ENCODE peak calls at places on chromosomes 13 and 19, in five cellular contexts. One of them, this sample, is unnamed.
A peak's percentile ranks its signal among the peaks of the same experiment; 100 is the strongest.

GRCh38 chr13:27276188-27276587 is 5.6 kb downstream of the RASL11A start:
- DNase-seq in left ventricle myocardium inferior: no peak
- DNase-seq in effector memory CD4-positive, alpha-beta T cell: no peak
- DNase-seq in transverse colon: no peak
- DNase-seq in colonic mucosa: no peak
- DNase-seq in this sample: no peak

GRCh38 chr19:49591731-49592485 is 926 bp downstream of the PRR12 start:
- DNase-seq in left ventricle myocardium inferior: peak; percentile 40
- DNase-seq in effector memory CD4-positive, alpha-beta T cell: no peak
- DNase-seq in transverse colon: peak; percentile 50
- DNase-seq in colonic mucosa: peak; percentile 70
- DNase-seq in this sample: no peak

GRCh38 chr13:45807520-45808099 is 43.9 kb downstream of the SIAH3 start:
- DNase-seq in left ventricle myocardium inferior: no peak
- DNase-seq in effector memory CD4-positive, alpha-beta T cell: no peak
- DNase-seq in transverse colon: no peak
- DNase-seq in colonic mucosa: no peak
- DNase-seq in this sample: no peak

GRCh38 chr13:106418556-106418955 is 116.9 kb downstream of the EFNB2 start:
- DNase-seq in left ventricle myocardium inferior: no peak
- DNase-seq in effector memory CD4-positive, alpha-beta T cell: no peak
- DNase-seq in transverse colon: no peak
- DNase-seq in colonic mucosa: no peak
- DNase-seq in this sample: no peak

GRCh38 chr13:97875911-97876310 is 77.6 kb upstream of the IPO5 start:
- DNase-seq in left ventricle myocardium inferior: no peak
- DNase-seq in effector memory CD4-positive, alpha-beta T cell: no peak
- DNase-seq in transverse colon: no peak
- DNase-seq in colonic mucosa: no peak
- DNase-seq in this sample: no peak

GRCh38 chr13:34521166-34521565 is 420.9 kb upstream of the NBEA start:
- DNase-seq in left ventricle myocardium inferior: no peak
- DNase-seq in effector memory CD4-positive, alpha-beta T cell: no peak
- DNase-seq in transverse colon: no peak
- DNase-seq in colonic mucosa: no peak
- DNase-seq in this sample: no peak

GRCh38 chr19:13764101-13764807 is at the start of gene MRI1:
- DNase-seq in left ventricle myocardium inferior: peak; percentile 84
- DNase-seq in effector memory CD4-positive, alpha-beta T cell: peak; percentile 46
- DNase-seq in transverse colon: peak; percentile 83
- DNase-seq in colonic mucosa: peak; percentile 83
- DNase-seq in this sample: no peak

GRCh38 chr13:67273001-67273400 is 42.9 kb upstream of the PCDH9 start:
- DNase-seq in left ventricle myocardium inferior: no peak
- DNase-seq in effector memory CD4-positive, alpha-beta T cell: no peak
- DNase-seq in transverse colon: no peak
- DNase-seq in colonic mucosa: no peak
- DNase-seq in this sample: no peak

GRCh38 chr13:39688699-39689405 is 33.4 kb downstream of the COG6 start:
- DNase-seq in left ventricle myocardium inferior: no peak
- DNase-seq in effector memory CD4-positive, alpha-beta T cell: no peak
- DNase-seq in transverse colon: no peak
- DNase-seq in colonic mucosa: no peak
- DNase-seq in this sample: no peak

GRCh38 chr19:1360818-1361461 is 22.8 kb upstream of the NDUFS7 start:
- DNase-seq in left ventricle myocardium inferior: peak; percentile 78
- DNase-seq in effector memory CD4-positive, alpha-beta T cell: no peak
- DNase-seq in transverse colon: peak; percentile 35
- DNase-seq in colonic mucosa: no peak
- DNase-seq in this sample: no peak

GRCh38 chr13:100733261-100733660 is 58.7 kb upstream of the TMTC4 start:
- DNase-seq in left ventricle myocardium inferior: no peak
- DNase-seq in effector memory CD4-positive, alpha-beta T cell: no peak
- DNase-seq in transverse colon: no peak
- DNase-seq in colonic mucosa: no peak
- DNase-seq in this sample: no peak

GRCh38 chr13:66344770-66345367 is 885.3 kb downstream of the PCDH9 start:
- DNase-seq in left ventricle myocardium inferior: no peak
- DNase-seq in effector memory CD4-positive, alpha-beta T cell: no peak
- DNase-seq in transverse colon: no peak
- DNase-seq in colonic mucosa: no peak
- DNase-seq in this sample: no peak

GRCh38 chr19:12289790-12290065 is 5.0 kb downstream of the ZNF44 start:
- DNase-seq in left ventricle myocardium inferior: no peak
- DNase-seq in effector memory CD4-positive, alpha-beta T cell: no peak
- DNase-seq in transverse colon: no peak
- DNase-seq in colonic mucosa: no peak
- DNase-seq in this sample: no peak

GRCh38 chr19:12293771-12294307 is 844 bp downstream of the ZNF44 start:
- DNase-seq in left ventricle myocardium inferior: peak; percentile 50
- DNase-seq in effector memory CD4-positive, alpha-beta T cell: peak; percentile 35
- DNase-seq in transverse colon: peak; percentile 92
- DNase-seq in colonic mucosa: peak; percentile 93
- DNase-seq in this sample: no peak

GRCh38 chr19:12294308-12295158 is at the start of gene ZNF44:
- DNase-seq in left ventricle myocardium inferior: peak; percentile 99
- DNase-seq in effector memory CD4-positive, alpha-beta T cell: peak; percentile 93
- DNase-seq in transverse colon: peak; percentile 99
- DNase-seq in colonic mucosa: peak; percentile 99
- DNase-seq in this sample: peak; percentile 47

GRCh38 chr19:12295191-12295590 is 508 bp upstream of the ZNF44 start:
- DNase-seq in left ventricle myocardium inferior: no peak
- DNase-seq in effector memory CD4-positive, alpha-beta T cell: no peak
- DNase-seq in transverse colon: no peak
- DNase-seq in colonic mucosa: no peak
- DNase-seq in this sample: no peak
- H3K4me3 ChIP-seq in left ventricle myocardium inferior: peak overlapping the region; percentile 87
- H3K4me3 ChIP-seq in effector memory CD4-positive, alpha-beta T cell: peak overlapping the region; percentile 76
- H3K4me3 ChIP-seq in transverse colon: peak overlapping the region; percentile 84
- H3K4me3 ChIP-seq in colonic mucosa: peak overlapping the region; percentile 100
- H3K4me3 ChIP-seq in this sample: peak overlapping the region; percentile 67

DNA sequence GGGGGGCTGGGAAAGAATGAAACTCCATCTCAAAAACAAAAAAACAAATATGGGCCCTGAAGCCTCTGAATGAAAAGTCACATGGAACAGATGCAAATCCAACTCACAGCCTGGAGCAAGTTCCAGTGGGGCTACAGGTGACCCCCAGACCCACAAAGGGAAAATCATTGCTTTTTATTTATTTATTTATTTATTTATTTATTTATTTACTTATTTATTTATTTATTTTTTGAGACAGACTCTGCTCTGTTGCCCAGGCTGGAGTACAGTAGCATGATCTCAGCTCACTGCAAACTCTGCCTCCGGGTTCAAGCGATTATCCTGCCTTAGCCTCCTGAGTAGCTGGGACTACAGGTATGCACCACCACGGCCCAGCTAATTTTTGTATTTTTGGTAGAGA is 13.3 kb upstream of the CCL25 start:
- DNase-seq in left ventricle myocardium inferior: no peak
- DNase-seq in effector memory CD4-positive, alpha-beta T cell: no peak
- DNase-seq in transverse colon: no peak
- DNase-seq in colonic mucosa: no peak
- DNase-seq in this sample: no peak
- H3K27ac ChIP-seq in left ventricle myocardium inferior: no peak overlapping the region
- H3K27ac ChIP-seq in effector memory CD4-positive, alpha-beta T cell: no peak overlapping the region
- H3K27ac ChIP-seq in transverse colon: no peak overlapping the region
- H3K27ac ChIP-seq in colonic mucosa: no peak overlapping the region
- H3K27ac ChIP-seq in this sample: no peak overlapping the region

GRCh38 chr19:48394331-48395169 is 1.1 kb downstream of the GRIN2D start:
- DNase-seq in left ventricle myocardium inferior: no peak
- DNase-seq in effector memory CD4-positive, alpha-beta T cell: no peak
- DNase-seq in transverse colon: peak; percentile 21
- DNase-seq in colonic mucosa: no peak
- DNase-seq in this sample: no peak
- H3K4me3 ChIP-seq in left ventricle myocardium inferior: peak overlapping the region; percentile 41
- H3K4me3 ChIP-seq in effector memory CD4-positive, alpha-beta T cell: no peak overlapping the region
- H3K4me3 ChIP-seq in transverse colon: no peak overlapping the region
- H3K4me3 ChIP-seq in colonic mucosa: no peak overlapping the region
- H3K4me3 ChIP-seq in this sample: peak overlapping the region; percentile 80

GRCh38 chr13:48266967-48267639 is 34.1 kb downstream of the ITM2B start:
- DNase-seq in left ventricle myocardium inferior: no peak
- DNase-seq in effector memory CD4-positive, alpha-beta T cell: no peak
- DNase-seq in transverse colon: no peak
- DNase-seq in colonic mucosa: no peak
- DNase-seq in this sample: no peak

GRCh38 chr13:48266150-48266549 is 33.1 kb downstream of the ITM2B start:
- DNase-seq in left ventricle myocardium inferior: no peak
- DNase-seq in effector memory CD4-positive, alpha-beta T cell: no peak
- DNase-seq in transverse colon: no peak
- DNase-seq in colonic mucosa: no peak
- DNase-seq in this sample: no peak

GRCh38 chr13:48265217-48265815 is 32.3 kb downstream of the ITM2B start:
- DNase-seq in left ventricle myocardium inferior: no peak
- DNase-seq in effector memory CD4-positive, alpha-beta T cell: no peak
- DNase-seq in transverse colon: peak; percentile 9
- DNase-seq in colonic mucosa: no peak
- DNase-seq in this sample: no peak

GRCh38 chr13:48264052-48264451 is 31.0 kb downstream of the ITM2B start:
- DNase-seq in left ventricle myocardium inferior: no peak
- DNase-seq in effector memory CD4-positive, alpha-beta T cell: no peak
- DNase-seq in transverse colon: no peak
- DNase-seq in colonic mucosa: no peak
- DNase-seq in this sample: no peak

GRCh38 chr13:48268019-48268418 is 35.0 kb downstream of the ITM2B start:
- DNase-seq in left ventricle myocardium inferior: no peak
- DNase-seq in effector memory CD4-positive, alpha-beta T cell: no peak
- DNase-seq in transverse colon: no peak
- DNase-seq in colonic mucosa: no peak
- DNase-seq in this sample: no peak
- H3K27ac ChIP-seq in left ventricle myocardium inferior: no peak overlapping the region
- H3K27ac ChIP-seq in effector memory CD4-positive, alpha-beta T cell: no peak overlapping the region
- H3K27ac ChIP-seq in transverse colon: no peak overlapping the region
- H3K27ac ChIP-seq in colonic mucosa: no peak overlapping the region
- H3K27ac ChIP-seq in this sample: no peak overlapping the region

GRCh38 chr19:3722443-3723109 is 14.4 kb downstream of the TJP3 start:
- DNase-seq in left ventricle myocardium inferior: no peak
- DNase-seq in effector memory CD4-positive, alpha-beta T cell: no peak
- DNase-seq in transverse colon: peak; percentile 87
- DNase-seq in colonic mucosa: peak; percentile 84
- DNase-seq in this sample: no peak
- H3K4me3 ChIP-seq in left ventricle myocardium inferior: no peak overlapping the region
- H3K4me3 ChIP-seq in effector memory CD4-positive, alpha-beta T cell: peak overlapping the region; percentile 77
- H3K4me3 ChIP-seq in transverse colon: peak overlapping the region; percentile 61
- H3K4me3 ChIP-seq in colonic mucosa: peak overlapping the region; percentile 45
- H3K4me3 ChIP-seq in this sample: no peak overlapping the region

DNA sequence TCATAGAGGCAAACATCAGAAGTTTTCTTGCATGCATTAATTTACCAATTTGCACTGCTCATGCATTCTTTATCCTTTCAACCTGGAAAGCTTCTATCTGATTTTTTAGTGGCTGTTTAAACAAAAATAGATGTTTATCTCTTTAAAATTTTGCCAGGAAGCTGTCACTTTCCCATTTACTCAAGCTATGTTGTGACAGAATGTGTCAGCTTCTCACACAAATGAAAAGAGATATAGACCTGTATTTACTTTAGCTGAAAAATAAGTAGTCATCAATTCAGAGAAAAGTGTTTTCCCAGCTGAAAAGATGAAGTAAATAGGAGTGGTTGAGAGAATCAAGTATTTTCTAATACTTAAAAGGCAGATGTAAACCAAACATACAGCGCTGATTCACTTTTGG is 872.8 kb downstream of the DACH1 start:
- DNase-seq in left ventricle myocardium inferior: no peak
- DNase-seq in effector memory CD4-positive, alpha-beta T cell: no peak
- DNase-seq in transverse colon: no peak
- DNase-seq in colonic mucosa: no peak
- DNase-seq in this sample: no peak
- H3K27ac ChIP-seq in left ventricle myocardium inferior: no peak overlapping the region
- H3K27ac ChIP-seq in effector memory CD4-positive, alpha-beta T cell: no peak overlapping the region
- H3K27ac ChIP-seq in transverse colon: no peak overlapping the region
- H3K27ac ChIP-seq in colonic mucosa: no peak overlapping the region
- H3K27ac ChIP-seq in this sample: no peak overlapping the region

GRCh38 chr13:52949744-52950143 is 78.9 kb upstream of the OLFM4 start:
- DNase-seq in left ventricle myocardium inferior: peak; percentile 47
- DNase-seq in effector memory CD4-positive, alpha-beta T cell: no peak
- DNase-seq in transverse colon: no peak
- DNase-seq in colonic mucosa: no peak
- DNase-seq in this sample: no peak

GRCh38 chr13:52950436-52950960 is 78.1 kb upstream of the OLFM4 start:
- DNase-seq in left ventricle myocardium inferior: no peak
- DNase-seq in effector memory CD4-positive, alpha-beta T cell: no peak
- DNase-seq in transverse colon: no peak
- DNase-seq in colonic mucosa: no peak
- DNase-seq in this sample: no peak

GRCh38 chr13:52955505-52955904 is 73.1 kb upstream of the OLFM4 start:
- DNase-seq in left ventricle myocardium inferior: no peak
- DNase-seq in effector memory CD4-positive, alpha-beta T cell: no peak
- DNase-seq in transverse colon: no peak
- DNase-seq in colonic mucosa: no peak
- DNase-seq in this sample: no peak

GRCh38 chr13:52949044-52949443 is 79.6 kb upstream of the OLFM4 start:
- DNase-seq in left ventricle myocardium inferior: no peak
- DNase-seq in effector memory CD4-positive, alpha-beta T cell: no peak
- DNase-seq in transverse colon: no peak
- DNase-seq in colonic mucosa: no peak
- DNase-seq in this sample: no peak

DNA sequence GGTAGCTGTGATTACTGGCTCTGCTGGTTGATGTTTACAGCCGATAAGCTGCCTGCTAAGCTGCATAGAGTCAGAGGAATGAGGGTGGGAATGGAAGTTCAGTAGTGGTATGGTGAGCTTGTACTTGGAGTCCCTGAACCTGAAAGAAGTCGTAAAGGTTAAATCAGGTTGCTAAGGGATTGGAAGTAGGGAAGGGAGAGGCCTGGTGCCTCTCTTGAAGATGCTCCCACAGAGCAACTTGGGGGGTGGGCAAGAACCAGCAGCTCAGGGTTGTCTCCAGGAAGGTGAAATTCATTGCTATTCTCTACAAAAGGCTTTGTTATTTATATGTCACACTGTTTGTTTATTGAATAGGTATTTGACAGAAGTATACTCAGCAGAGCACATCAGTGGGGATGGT is 73.8 kb upstream of the OLFM4 start:
- DNase-seq in left ventricle myocardium inferior: no peak
- DNase-seq in effector memory CD4-positive, alpha-beta T cell: no peak
- DNase-seq in transverse colon: no peak
- DNase-seq in colonic mucosa: no peak
- DNase-seq in this sample: no peak
- H3K4me3 ChIP-seq in left ventricle myocardium inferior: no peak overlapping the region
- H3K4me3 ChIP-seq in effector memory CD4-positive, alpha-beta T cell: no peak overlapping the region
- H3K4me3 ChIP-seq in transverse colon: no peak overlapping the region
- H3K4me3 ChIP-seq in colonic mucosa: no peak overlapping the region
- H3K4me3 ChIP-seq in this sample: no peak overlapping the region

This sample was measured in SK-N-MC.